ENCODE peak calls at places on chromosome 13, in seven cellular contexts. One of them, this sample, is unnamed.

GRCh38 chr13:26561636-26562537 is 4.4 kb downstream of the WASF3 start:
- DNase-seq in NB4: no peak
- DNase-seq in globus pallidus: no peak
- DNase-seq in stimulated activated naive CD8-positive, alpha-beta T cell treated with anti-CD3 and anti-CD28 coated beads, Interleukin-15, Interleukin-2, amounts not matched to agents 100 U/mL and 50 U/mL, for 24 hours: no peak
- DNase-seq in activated naive CD4-positive, alpha-beta T cell: no peak
- DNase-seq in substantia nigra: no peak
- DNase-seq in pancreas: no peak
- DNase-seq in this sample: no peak

GRCh38 chr13:79128158-79128557 is 277.9 kb downstream of the RBM26 start:
- DNase-seq in pancreas: no peak
- DNase-seq in substantia nigra: no peak
- DNase-seq in globus pallidus: no peak
- DNase-seq in stimulated activated naive CD8-positive, alpha-beta T cell treated with anti-CD3 and anti-CD28 coated beads, Interleukin-15, Interleukin-2, amounts not matched to agents 100 U/mL and 50 U/mL, for 24 hours: no peak
- DNase-seq in NB4: peak; percentile 94
- DNase-seq in activated naive CD4-positive, alpha-beta T cell: no peak
- DNase-seq in this sample: no peak

GRCh38 chr13:41293272-41293671 is 17.8 kb upstream of the NAA16 start:
- DNase-seq in stimulated activated naive CD8-positive, alpha-beta T cell treated with anti-CD3 and anti-CD28 coated beads, Interleukin-15, Interleukin-2, amounts not matched to agents 100 U/mL and 50 U/mL, for 24 hours: no peak
- DNase-seq in pancreas: no peak
- DNase-seq in NB4: no peak
- DNase-seq in substantia nigra: no peak
- DNase-seq in activated naive CD4-positive, alpha-beta T cell: no peak
- DNase-seq in globus pallidus: no peak
- DNase-seq in this sample: no peak

GRCh38 chr13:111967572-111968201 is 99.3 kb upstream of the SOX1 start:
- DNase-seq in activated naive CD4-positive, alpha-beta T cell: no peak
- DNase-seq in substantia nigra: peak; percentile 64
- DNase-seq in NB4: no peak
- DNase-seq in stimulated activated naive CD8-positive, alpha-beta T cell treated with anti-CD3 and anti-CD28 coated beads, Interleukin-15, Interleukin-2, amounts not matched to agents 100 U/mL and 50 U/mL, for 24 hours: no peak
- DNase-seq in globus pallidus: peak; percentile 87
- DNase-seq in pancreas: no peak
- DNase-seq in this sample: no peak

GRCh38 chr13:25528266-25528665 is 156.5 kb downstream of the ATP8A2 start:
- DNase-seq in pancreas: no peak
- DNase-seq in activated naive CD4-positive, alpha-beta T cell: no peak
- DNase-seq in substantia nigra: no peak
- DNase-seq in NB4: no peak
- DNase-seq in globus pallidus: no peak
- DNase-seq in stimulated activated naive CD8-positive, alpha-beta T cell treated with anti-CD3 and anti-CD28 coated beads, Interleukin-15, Interleukin-2, amounts not matched to agents 100 U/mL and 50 U/mL, for 24 hours: no peak
- DNase-seq in this sample: no peak

GRCh38 chr13:20442798-20443381 is 82.8 kb downstream of the CRYL1 start:
- DNase-seq in substantia nigra: no peak
- DNase-seq in stimulated activated naive CD8-positive, alpha-beta T cell treated with anti-CD3 and anti-CD28 coated beads, Interleukin-15, Interleukin-2, amounts not matched to agents 100 U/mL and 50 U/mL, for 24 hours: no peak
- DNase-seq in pancreas: no peak
- DNase-seq in NB4: no peak
- DNase-seq in activated naive CD4-positive, alpha-beta T cell: no peak
- DNase-seq in globus pallidus: no peak
- DNase-seq in this sample: no peak

GRCh38 chr13:33490461-33491327 is 205.1 kb upstream of the STARD13 start:
- DNase-seq in pancreas: no peak
- DNase-seq in stimulated activated naive CD8-positive, alpha-beta T cell treated with anti-CD3 and anti-CD28 coated beads, Interleukin-15, Interleukin-2, amounts not matched to agents 100 U/mL and 50 U/mL, for 24 hours: no peak
- DNase-seq in substantia nigra: no peak
- DNase-seq in activated naive CD4-positive, alpha-beta T cell: no peak
- DNase-seq in NB4: no peak
- DNase-seq in globus pallidus: peak; percentile 39
- DNase-seq in this sample: no peak

GRCh38 chr13:101019126-101019525 is 344.5 kb upstream of the TMTC4 start:
- DNase-seq in stimulated activated naive CD8-positive, alpha-beta T cell treated with anti-CD3 and anti-CD28 coated beads, Interleukin-15, Interleukin-2, amounts not matched to agents 100 U/mL and 50 U/mL, for 24 hours: no peak
- DNase-seq in pancreas: no peak
- DNase-seq in substantia nigra: no peak
- DNase-seq in activated naive CD4-positive, alpha-beta T cell: no peak
- DNase-seq in NB4: no peak
- DNase-seq in globus pallidus: no peak
- DNase-seq in this sample: no peak

GRCh38 chr13:70849267-70849666 is 741.0 kb upstream of the KLHL1 start:
- DNase-seq in stimulated activated naive CD8-positive, alpha-beta T cell treated with anti-CD3 and anti-CD28 coated beads, Interleukin-15, Interleukin-2, amounts not matched to agents 100 U/mL and 50 U/mL, for 24 hours: no peak
- DNase-seq in activated naive CD4-positive, alpha-beta T cell: no peak
- DNase-seq in NB4: no peak
- DNase-seq in globus pallidus: no peak
- DNase-seq in pancreas: no peak
- DNase-seq in substantia nigra: no peak
- DNase-seq in this sample: no peak

GRCh38 chr13:46759861-46760260 is 37.1 kb downstream of the ESD start:
- DNase-seq in stimulated activated naive CD8-positive, alpha-beta T cell treated with anti-CD3 and anti-CD28 coated beads, Interleukin-15, Interleukin-2, amounts not matched to agents 100 U/mL and 50 U/mL, for 24 hours: no peak
- DNase-seq in activated naive CD4-positive, alpha-beta T cell: no peak
- DNase-seq in NB4: peak; percentile 78
- DNase-seq in pancreas: no peak
- DNase-seq in substantia nigra: no peak
- DNase-seq in globus pallidus: no peak
- DNase-seq in this sample: no peak

GRCh38 chr13:45928843-45929242 is 77.3 kb upstream of the SIAH3 start:
- DNase-seq in substantia nigra: no peak
- DNase-seq in activated naive CD4-positive, alpha-beta T cell: no peak
- DNase-seq in globus pallidus: no peak
- DNase-seq in pancreas: peak; percentile 23
- DNase-seq in NB4: no peak
- DNase-seq in stimulated activated naive CD8-positive, alpha-beta T cell treated with anti-CD3 and anti-CD28 coated beads, Interleukin-15, Interleukin-2, amounts not matched to agents 100 U/mL and 50 U/mL, for 24 hours: no peak
- DNase-seq in this sample: no peak

GRCh38 chr13:34467450-34468083 is 474.5 kb upstream of the NBEA start:
- DNase-seq in activated naive CD4-positive, alpha-beta T cell: no peak
- DNase-seq in NB4: no peak
- DNase-seq in substantia nigra: no peak
- DNase-seq in pancreas: no peak
- DNase-seq in stimulated activated naive CD8-positive, alpha-beta T cell treated with anti-CD3 and anti-CD28 coated beads, Interleukin-15, Interleukin-2, amounts not matched to agents 100 U/mL and 50 U/mL, for 24 hours: no peak
- DNase-seq in globus pallidus: no peak
- DNase-seq in this sample: no peak

GRCh38 chr13:34265016-34265692 is 447.2 kb downstream of the RFC3 start:
- DNase-seq in NB4: no peak
- DNase-seq in pancreas: no peak
- DNase-seq in stimulated activated naive CD8-positive, alpha-beta T cell treated with anti-CD3 and anti-CD28 coated beads, Interleukin-15, Interleukin-2, amounts not matched to agents 100 U/mL and 50 U/mL, for 24 hours: no peak
- DNase-seq in substantia nigra: no peak
- DNase-seq in activated naive CD4-positive, alpha-beta T cell: no peak
- DNase-seq in globus pallidus: no peak
- DNase-seq in this sample: no peak

GRCh38 chr13:99272481-99272880 is 14.3 kb upstream of the GPR18 start:
- DNase-seq in substantia nigra: no peak
- DNase-seq in stimulated activated naive CD8-positive, alpha-beta T cell treated with anti-CD3 and anti-CD28 coated beads, Interleukin-15, Interleukin-2, amounts not matched to agents 100 U/mL and 50 U/mL, for 24 hours: no peak
- DNase-seq in NB4: no peak
- DNase-seq in activated naive CD4-positive, alpha-beta T cell: no peak
- DNase-seq in globus pallidus: no peak
- DNase-seq in pancreas: no peak
- DNase-seq in this sample: no peak

GRCh38 chr13:54287062-54287764 is 1258.6 kb downstream of the OLFM4 start:
- DNase-seq in NB4: no peak
- DNase-seq in substantia nigra: no peak
- DNase-seq in activated naive CD4-positive, alpha-beta T cell: no peak
- DNase-seq in globus pallidus: no peak
- DNase-seq in stimulated activated naive CD8-positive, alpha-beta T cell treated with anti-CD3 and anti-CD28 coated beads, Interleukin-15, Interleukin-2, amounts not matched to agents 100 U/mL and 50 U/mL, for 24 hours: no peak
- DNase-seq in pancreas: no peak
- DNase-seq in this sample: no peak

GRCh38 chr13:112261924-112262323 is 114.2 kb upstream of the SPACA7 start:
- DNase-seq in NB4: no peak
- DNase-seq in substantia nigra: no peak
- DNase-seq in pancreas: no peak
- DNase-seq in globus pallidus: no peak
- DNase-seq in activated naive CD4-positive, alpha-beta T cell: no peak
- DNase-seq in stimulated activated naive CD8-positive, alpha-beta T cell treated with anti-CD3 and anti-CD28 coated beads, Interleukin-15, Interleukin-2, amounts not matched to agents 100 U/mL and 50 U/mL, for 24 hours: no peak
- DNase-seq in this sample: no peak

GRCh38 chr13:108146642-108147041 is 68.7 kb downstream of the LIG4 start:
- DNase-seq in globus pallidus: no peak
- DNase-seq in NB4: no peak
- DNase-seq in pancreas: no peak
- DNase-seq in substantia nigra: no peak
- DNase-seq in activated naive CD4-positive, alpha-beta T cell: no peak
- DNase-seq in stimulated activated naive CD8-positive, alpha-beta T cell treated with anti-CD3 and anti-CD28 coated beads, Interleukin-15, Interleukin-2, amounts not matched to agents 100 U/mL and 50 U/mL, for 24 hours: no peak
- DNase-seq in this sample: no peak

GRCh38 chr13:62643007-62643483 is 1227.4 kb upstream of the PCDH20 start:
- DNase-seq in activated naive CD4-positive, alpha-beta T cell: no peak
- DNase-seq in pancreas: no peak
- DNase-seq in globus pallidus: no peak
- DNase-seq in NB4: no peak
- DNase-seq in stimulated activated naive CD8-positive, alpha-beta T cell treated with anti-CD3 and anti-CD28 coated beads, Interleukin-15, Interleukin-2, amounts not matched to agents 100 U/mL and 50 U/mL, for 24 hours: peak; percentile 4
- DNase-seq in substantia nigra: no peak
- DNase-seq in this sample: no peak

GRCh38 chr13:101728615-101729014 is 276.1 kb downstream of the ITGBL1 start:
- DNase-seq in activated naive CD4-positive, alpha-beta T cell: no peak
- DNase-seq in stimulated activated naive CD8-positive, alpha-beta T cell treated with anti-CD3 and anti-CD28 coated beads, Interleukin-15, Interleukin-2, amounts not matched to agents 100 U/mL and 50 U/mL, for 24 hours: no peak
- DNase-seq in NB4: no peak
- DNase-seq in pancreas: no peak
- DNase-seq in globus pallidus: no peak
- DNase-seq in substantia nigra: no peak
- DNase-seq in this sample: no peak

GRCh38 chr13:45196622-45197021 is 4.2 kb downstream of the KCTD4 start:
- DNase-seq in substantia nigra: no peak
- DNase-seq in globus pallidus: no peak
- DNase-seq in pancreas: no peak
- DNase-seq in activated naive CD4-positive, alpha-beta T cell: no peak
- DNase-seq in NB4: no peak
- DNase-seq in stimulated activated naive CD8-positive, alpha-beta T cell treated with anti-CD3 and anti-CD28 coated beads, Interleukin-15, Interleukin-2, amounts not matched to agents 100 U/mL and 50 U/mL, for 24 hours: no peak
- DNase-seq in this sample: no peak

GRCh38 chr13:31166591-31166990 is 4.9 kb upstream of the HSPH1 start:
- DNase-seq in activated naive CD4-positive, alpha-beta T cell: no peak
- DNase-seq in stimulated activated naive CD8-positive, alpha-beta T cell treated with anti-CD3 and anti-CD28 coated beads, Interleukin-15, Interleukin-2, amounts not matched to agents 100 U/mL and 50 U/mL, for 24 hours: no peak
- DNase-seq in substantia nigra: no peak
- DNase-seq in NB4: no peak
- DNase-seq in globus pallidus: no peak
- DNase-seq in pancreas: no peak
- DNase-seq in this sample: no peak

GRCh38 chr13:106372199-106373160 is 163.0 kb downstream of the EFNB2 start:
- DNase-seq in NB4: peak; percentile 46
- DNase-seq in globus pallidus: no peak
- DNase-seq in stimulated activated naive CD8-positive, alpha-beta T cell treated with anti-CD3 and anti-CD28 coated beads, Interleukin-15, Interleukin-2, amounts not matched to agents 100 U/mL and 50 U/mL, for 24 hours: no peak
- DNase-seq in substantia nigra: no peak
- DNase-seq in activated naive CD4-positive, alpha-beta T cell: no peak
- DNase-seq in pancreas: no peak
- DNase-seq in this sample: no peak

GRCh38 chr13:90675129-90675528 is 672.4 kb upstream of the MIR17HG start:
- DNase-seq in NB4: no peak
- DNase-seq in pancreas: no peak
- DNase-seq in substantia nigra: no peak
- DNase-seq in globus pallidus: no peak
- DNase-seq in activated naive CD4-positive, alpha-beta T cell: no peak
- DNase-seq in stimulated activated naive CD8-positive, alpha-beta T cell treated with anti-CD3 and anti-CD28 coated beads, Interleukin-15, Interleukin-2, amounts not matched to agents 100 U/mL and 50 U/mL, for 24 hours: no peak
- DNase-seq in this sample: no peak

GRCh38 chr13:80040219-80040976 is 300.5 kb downstream of the SPRY2 start:
- DNase-seq in globus pallidus: no peak
- DNase-seq in activated naive CD4-positive, alpha-beta T cell: no peak
- DNase-seq in substantia nigra: no peak
- DNase-seq in pancreas: no peak
- DNase-seq in stimulated activated naive CD8-positive, alpha-beta T cell treated with anti-CD3 and anti-CD28 coated beads, Interleukin-15, Interleukin-2, amounts not matched to agents 100 U/mL and 50 U/mL, for 24 hours: no peak
- DNase-seq in NB4: no peak
- DNase-seq in this sample: no peak

GRCh38 chr13:101941095-101941777 is 460.6 kb downstream of the FGF14 start:
- DNase-seq in pancreas: no peak
- DNase-seq in globus pallidus: no peak
- DNase-seq in activated naive CD4-positive, alpha-beta T cell: no peak
- DNase-seq in stimulated activated naive CD8-positive, alpha-beta T cell treated with anti-CD3 and anti-CD28 coated beads, Interleukin-15, Interleukin-2, amounts not matched to agents 100 U/mL and 50 U/mL, for 24 hours: no peak
- DNase-seq in NB4: peak; percentile 14
- DNase-seq in substantia nigra: no peak
- DNase-seq in this sample: no peak

GRCh38 chr13:100131863-100132574 is 43.1 kb downstream of the PCCA start:
- DNase-seq in activated naive CD4-positive, alpha-beta T cell: no peak
- DNase-seq in globus pallidus: no peak
- DNase-seq in stimulated activated naive CD8-positive, alpha-beta T cell treated with anti-CD3 and anti-CD28 coated beads, Interleukin-15, Interleukin-2, amounts not matched to agents 100 U/mL and 50 U/mL, for 24 hours: peak; percentile 22
- DNase-seq in pancreas: no peak
- DNase-seq in NB4: peak; percentile 90
- DNase-seq in substantia nigra: no peak
- DNase-seq in this sample: no peak

GRCh38 chr13:73677041-73677589 is 457.1 kb downstream of the KLF12 start:
- DNase-seq in globus pallidus: no peak
- DNase-seq in pancreas: no peak
- DNase-seq in stimulated activated naive CD8-positive, alpha-beta T cell treated with anti-CD3 and anti-CD28 coated beads, Interleukin-15, Interleukin-2, amounts not matched to agents 100 U/mL and 50 U/mL, for 24 hours: no peak
- DNase-seq in NB4: no peak
- DNase-seq in activated naive CD4-positive, alpha-beta T cell: no peak
- DNase-seq in substantia nigra: no peak
- DNase-seq in this sample: no peak

GRCh38 chr13:28650284-28650683 is 8.6 kb upstream of the POMP start:
- DNase-seq in substantia nigra: no peak
- DNase-seq in pancreas: no peak
- DNase-seq in globus pallidus: no peak
- DNase-seq in stimulated activated naive CD8-positive, alpha-beta T cell treated with anti-CD3 and anti-CD28 coated beads, Interleukin-15, Interleukin-2, amounts not matched to agents 100 U/mL and 50 U/mL, for 24 hours: no peak
- DNase-seq in activated naive CD4-positive, alpha-beta T cell: no peak
- DNase-seq in NB4: no peak
- DNase-seq in this sample: no peak

GRCh38 chr13:85985791-85986190 is 186.6 kb upstream of the SLITRK6 start:
- DNase-seq in stimulated activated naive CD8-positive, alpha-beta T cell treated with anti-CD3 and anti-CD28 coated beads, Interleukin-15, Interleukin-2, amounts not matched to agents 100 U/mL and 50 U/mL, for 24 hours: no peak
- DNase-seq in globus pallidus: no peak
- DNase-seq in substantia nigra: no peak
- DNase-seq in activated naive CD4-positive, alpha-beta T cell: no peak
- DNase-seq in NB4: no peak
- DNase-seq in pancreas: no peak
- DNase-seq in this sample: no peak

GRCh38 chr13:97905517-97905916 is 48.0 kb upstream of the IPO5 start:
- DNase-seq in NB4: no peak
- DNase-seq in pancreas: no peak
- DNase-seq in substantia nigra: no peak
- DNase-seq in activated naive CD4-positive, alpha-beta T cell: no peak
- DNase-seq in globus pallidus: no peak
- DNase-seq in stimulated activated naive CD8-positive, alpha-beta T cell treated with anti-CD3 and anti-CD28 coated beads, Interleukin-15, Interleukin-2, amounts not matched to agents 100 U/mL and 50 U/mL, for 24 hours: no peak
- DNase-seq in this sample: no peak

GRCh38 chr13:99564389-99564788 is 63.1 kb downstream of the TM9SF2 start:
- DNase-seq in substantia nigra: no peak
- DNase-seq in pancreas: no peak
- DNase-seq in NB4: no peak
- DNase-seq in stimulated activated naive CD8-positive, alpha-beta T cell treated with anti-CD3 and anti-CD28 coated beads, Interleukin-15, Interleukin-2, amounts not matched to agents 100 U/mL and 50 U/mL, for 24 hours: no peak
- DNase-seq in globus pallidus: no peak
- DNase-seq in activated naive CD4-positive, alpha-beta T cell: no peak
- DNase-seq in this sample: no peak

GRCh38 chr13:94968757-94969086 is 256.4 kb upstream of the SOX21 start:
- DNase-seq in pancreas: no peak
- DNase-seq in NB4: no peak
- DNase-seq in stimulated activated naive CD8-positive, alpha-beta T cell treated with anti-CD3 and anti-CD28 coated beads, Interleukin-15, Interleukin-2, amounts not matched to agents 100 U/mL and 50 U/mL, for 24 hours: no peak
- DNase-seq in globus pallidus: no peak
- DNase-seq in activated naive CD4-positive, alpha-beta T cell: no peak
- DNase-seq in substantia nigra: no peak
- DNase-seq in this sample: no peak

GRCh38 chr13:39688699-39689405 is 33.4 kb downstream of the COG6 start:
- DNase-seq in substantia nigra: no peak
- DNase-seq in NB4: peak; percentile 11
- DNase-seq in globus pallidus: no peak
- DNase-seq in activated naive CD4-positive, alpha-beta T cell: no peak
- DNase-seq in pancreas: no peak
- DNase-seq in stimulated activated naive CD8-positive, alpha-beta T cell treated with anti-CD3 and anti-CD28 coated beads, Interleukin-15, Interleukin-2, amounts not matched to agents 100 U/mL and 50 U/mL, for 24 hours: no peak
- DNase-seq in this sample: no peak

GRCh38 chr13:41864658-41865057 is 96.3 kb downstream of the VWA8 start:
- DNase-seq in stimulated activated naive CD8-positive, alpha-beta T cell treated with anti-CD3 and anti-CD28 coated beads, Interleukin-15, Interleukin-2, amounts not matched to agents 100 U/mL and 50 U/mL, for 24 hours: no peak
- DNase-seq in pancreas: no peak
- DNase-seq in NB4: peak; percentile 88
- DNase-seq in activated naive CD4-positive, alpha-beta T cell: no peak
- DNase-seq in substantia nigra: no peak
- DNase-seq in globus pallidus: no peak
- DNase-seq in this sample: no peak

GRCh38 chr13:30212256-30212655 is 95.1 kb downstream of the KATNAL1 start:
- DNase-seq in activated naive CD4-positive, alpha-beta T cell: no peak
- DNase-seq in NB4: no peak
- DNase-seq in globus pallidus: no peak
- DNase-seq in substantia nigra: no peak
- DNase-seq in stimulated activated naive CD8-positive, alpha-beta T cell treated with anti-CD3 and anti-CD28 coated beads, Interleukin-15, Interleukin-2, amounts not matched to agents 100 U/mL and 50 U/mL, for 24 hours: no peak
- DNase-seq in pancreas: no peak
- DNase-seq in this sample: no peak

This sample was measured in activated B cell treated with CpG ODN at 0.5 μM for 24 hours.